ENCODE peak calls at places on chromosome 16, in four cellular contexts. W is natural killer cell, F is EH, L is tibial artery. Q is an unnamed sample.

GRCh38 chr16:12255919-12256665 is 279.6 kb downstream of the SNX29 start:
- DNase-seq in W (no peak), F (no peak), L (no peak), Q (no peak)

GRCh38 chr16:55264949-55265348 is 59.1 kb upstream of the IRX6 start:
- DNase-seq in W (no peak), F (no peak), L (no peak), Q (no peak)

GRCh38 chr16:89383095-89384003 is 107.0 kb downstream of the ANKRD11 start:
- DNase-seq in W (peak), F (peak), L (no peak), Q (no peak)

GRCh38 chr16:12059216-12059769 is 82.8 kb downstream of the SNX29 start:
- DNase-seq in W (no peak), F (no peak), L (no peak), Q (no peak)

GRCh38 chr16:85437161-85438052 is 175.7 kb upstream of the GSE1 start:
- DNase-seq in W (no peak), F (no peak), L (no peak), Q (no peak)

GRCh38 chr16:11139624-11140375 is 116.2 kb downstream of the SOCS1 start:
- DNase-seq in W (no peak), F (no peak), L (peak), Q (no peak)

GRCh38 chr16:57297856-57298255 is 13.4 kb upstream of the PLLP start:
- DNase-seq in W (no peak), F (no peak), L (no peak), Q (no peak)

GRCh38 chr16:19463468-19464315 is 46.0 kb downstream of the TMC5 start:
- DNase-seq in W (no peak), F (peak), L (no peak), Q (no peak)

GRCh38 chr16:23013484-23013883 is 135.8 kb downstream of the USP31 start:
- DNase-seq in W (no peak), F (peak), L (no peak), Q (no peak)

GRCh38 chr16:2959206-2959605 is 4.9 kb upstream of the KREMEN2 start:
- DNase-seq in W (no peak), F (no peak), L (no peak), Q (no peak)

GRCh38 chr16:12753203-12754023 is 50.3 kb downstream of the CPPED1 start:
- DNase-seq in W (no peak), F (no peak), L (no peak), Q (no peak)

Q was measured in GM04504.